ENCODE peak calls at places on chromosomes 1 and 21, in four cellular contexts. One of them, this sample, is unnamed.

GRCh38 chr1:94299627-94300552 is 62.5 kb upstream of the ARHGAP29 start:
- DNase-seq in K562: no peak
- DNase-seq in GM12878: no peak
- DNase-seq in HepG2: peak
- DNase-seq in this sample: no peak

GRCh38 chr21:32921632-32922230 is 104.0 kb upstream of the OLIG2 start:
- DNase-seq in K562: peak
- DNase-seq in GM12878: no peak
- DNase-seq in HepG2: no peak
- DNase-seq in this sample: peak

GRCh38 chr1:230087034-230087721 is 20.1 kb downstream of the GALNT2 start:
- DNase-seq in K562: no peak
- DNase-seq in GM12878: no peak
- DNase-seq in HepG2: no peak
- DNase-seq in this sample: no peak

GRCh38 chr1:56187410-56187809 is 392.0 kb downstream of the PLPP3 start:
- DNase-seq in K562: no peak
- DNase-seq in GM12878: no peak
- DNase-seq in HepG2: no peak
- DNase-seq in this sample: no peak

GRCh38 chr1:77386276-77386675 is 104.5 kb downstream of the AK5 start:
- DNase-seq in K562: no peak
- DNase-seq in GM12878: no peak
- DNase-seq in HepG2: no peak
- DNase-seq in this sample: no peak

GRCh38 chr21:16573581-16573980 is 843.8 kb downstream of the USP25 start:
- DNase-seq in K562: no peak
- DNase-seq in GM12878: no peak
- DNase-seq in HepG2: no peak
- DNase-seq in this sample: no peak

GRCh38 chr1:229365574-229365973 is 22.7 kb upstream of the CCSAP start:
- DNase-seq in K562: no peak
- DNase-seq in GM12878: no peak
- DNase-seq in HepG2: no peak
- DNase-seq in this sample: no peak

GRCh38 chr21:38800924-38801744 is 4.6 kb upstream of the ETS2 start:
- DNase-seq in K562: peak
- DNase-seq in GM12878: no peak
- DNase-seq in HepG2: no peak
- DNase-seq in this sample: no peak

GRCh38 chr1:47680815-47681475 is 243.1 kb downstream of the FOXD2 start:
- DNase-seq in K562: no peak
- DNase-seq in GM12878: no peak
- DNase-seq in HepG2: no peak
- DNase-seq in this sample: no peak

GRCh38 chr1:9075023-9075422 is 5.6 kb upstream of the SLC2A5 start:
- DNase-seq in K562: no peak
- DNase-seq in GM12878: peak
- DNase-seq in HepG2: peak
- DNase-seq in this sample: no peak

GRCh38 chr1:39368045-39368444 is 123.4 kb upstream of the BMP8A start:
- DNase-seq in K562: no peak
- DNase-seq in GM12878: no peak
- DNase-seq in HepG2: no peak
- DNase-seq in this sample: no peak

GRCh38 chr1:226862900-226863299 is 7.5 kb upstream of the PSEN2 start:
- DNase-seq in K562: no peak
- DNase-seq in GM12878: no peak
- DNase-seq in HepG2: no peak
- DNase-seq in this sample: no peak

DNA sequence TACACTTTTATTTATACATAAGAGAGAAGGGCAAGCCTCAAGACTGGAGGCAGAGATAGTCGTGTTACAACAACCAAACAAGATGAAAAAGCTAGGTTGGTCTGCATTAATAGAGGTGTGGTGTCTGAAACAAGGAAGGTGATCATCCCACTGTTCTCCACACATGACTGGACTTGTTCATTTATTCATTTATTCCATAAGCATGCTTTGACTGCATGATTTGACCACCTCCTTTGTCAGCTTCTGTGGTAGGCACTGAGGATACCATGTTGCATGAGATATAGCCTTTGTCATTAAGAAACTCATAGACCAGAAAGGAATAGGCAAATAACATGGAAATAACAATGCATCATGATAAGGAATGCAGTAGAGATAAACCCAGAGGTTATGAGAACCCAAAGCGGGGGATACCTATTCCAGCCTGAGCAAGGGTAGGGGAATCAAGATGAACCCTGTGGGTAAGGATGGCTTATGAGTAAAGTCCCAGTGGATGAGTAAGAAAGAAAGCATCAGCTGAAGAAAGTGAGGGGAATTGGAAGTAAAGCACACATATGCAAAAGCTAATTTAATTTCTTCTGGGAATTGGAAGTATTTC is 173.7 kb upstream of the FGGY start:
- DNase-seq in K562: no peak
- DNase-seq in GM12878: no peak
- DNase-seq in HepG2: no peak
- DNase-seq in this sample: no peak
- TF ChIP-seq FOXK2 in K562: no peak
- TF ChIP-seq FOXK2 in GM12878: no peak
- TF ChIP-seq FOXK2 in HepG2: no peak
- TF ChIP-seq FOXK2 in this sample: no peak

GRCh38 chr1:12468323-12468722 is 149.7 kb downstream of the DHRS3 start:
- DNase-seq in K562: no peak
- DNase-seq in GM12878: no peak
- DNase-seq in HepG2: no peak
- DNase-seq in this sample: no peak
- TF ChIP-seq TARDBP in K562: no peak
- TF ChIP-seq TARDBP in GM12878: no peak
- TF ChIP-seq TARDBP in HepG2: no peak
- TF ChIP-seq TARDBP in this sample: no peak

DNA sequence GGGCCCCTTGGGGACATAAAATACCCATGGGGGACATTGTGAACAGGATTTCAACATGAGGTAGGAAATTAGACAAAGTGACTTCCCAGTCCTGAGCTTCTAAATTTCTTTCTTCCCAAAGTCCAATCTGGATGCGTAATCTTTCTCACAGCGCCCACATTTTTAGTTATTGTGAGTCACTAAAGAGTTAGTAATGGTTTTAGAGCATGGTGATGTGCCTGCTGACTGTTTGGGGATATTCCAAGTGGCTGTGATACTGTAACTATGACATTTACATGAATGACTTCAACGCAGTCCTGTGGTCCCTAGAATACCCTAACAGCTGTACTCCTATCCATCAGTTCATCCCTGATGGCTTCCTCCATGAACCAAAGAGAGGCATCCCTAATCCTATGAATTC is 224.0 kb upstream of the COA6 start:
- DNase-seq in K562: no peak
- DNase-seq in GM12878: no peak
- DNase-seq in HepG2: no peak
- DNase-seq in this sample: no peak
- TF ChIP-seq SP1 in K562: no peak
- TF ChIP-seq SP1 in GM12878: no peak
- TF ChIP-seq SP1 in HepG2: no peak
- TF ChIP-seq SP1 in this sample: no peak

GRCh38 chr1:24641646-24642151 is 1.4 kb upstream of the SRRM1 start:
- DNase-seq in K562: peak
- DNase-seq in GM12878: no peak
- DNase-seq in HepG2: no peak
- DNase-seq in this sample: no peak

GRCh38 chr1:24639881-24640280 is 3.2 kb upstream of the SRRM1 start:
- DNase-seq in K562: no peak
- DNase-seq in GM12878: no peak
- DNase-seq in HepG2: peak
- DNase-seq in this sample: no peak

GRCh38 chr1:24642481-24643361 is at the start of gene SRRM1:
- DNase-seq in K562: peak
- DNase-seq in GM12878: peak
- DNase-seq in HepG2: peak
- DNase-seq in this sample: peak

GRCh38 chr1:24639094-24639493 is 4.0 kb upstream of the SRRM1 start:
- DNase-seq in K562: no peak
- DNase-seq in GM12878: no peak
- DNase-seq in HepG2: no peak
- DNase-seq in this sample: no peak

DNA sequence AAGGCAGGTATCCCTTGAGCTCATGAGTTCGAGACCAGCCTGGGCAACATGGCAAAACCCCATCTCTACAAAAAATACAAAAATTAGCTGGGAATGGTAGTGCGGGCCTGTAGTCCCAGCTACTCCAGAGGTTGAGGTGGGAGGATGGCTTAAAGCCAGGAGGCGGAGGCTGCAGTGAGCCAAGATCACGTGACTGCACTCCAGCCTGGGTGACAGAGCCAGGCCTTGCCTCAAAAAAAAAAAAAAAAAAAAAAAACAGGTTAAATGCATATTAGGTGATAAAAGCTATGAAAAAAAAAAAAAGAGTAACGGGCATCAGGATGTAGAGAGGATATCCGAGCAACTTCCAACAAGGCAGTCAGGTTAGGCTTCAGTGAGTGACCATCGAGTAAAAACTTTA is 2.8 kb upstream of the SRRM1 start:
- DNase-seq in K562: no peak
- DNase-seq in GM12878: no peak
- DNase-seq in HepG2: peak
- DNase-seq in this sample: no peak
- TF ChIP-seq FOXK2 in K562: no peak
- TF ChIP-seq FOXK2 in GM12878: no peak
- TF ChIP-seq FOXK2 in HepG2: no peak
- TF ChIP-seq FOXK2 in this sample: no peak

GRCh38 chr1:87120779-87121178 is 206.3 kb downstream of the HS2ST1 start:
- DNase-seq in K562: peak
- DNase-seq in GM12878: no peak
- DNase-seq in HepG2: no peak
- DNase-seq in this sample: peak

GRCh38 chr1:87115317-87115885 is 201.0 kb downstream of the HS2ST1 start:
- DNase-seq in K562: no peak
- DNase-seq in GM12878: no peak
- DNase-seq in HepG2: no peak
- DNase-seq in this sample: no peak

GRCh38 chr1:87119741-87120140 is 205.3 kb downstream of the HS2ST1 start:
- DNase-seq in K562: no peak
- DNase-seq in GM12878: no peak
- DNase-seq in HepG2: no peak
- DNase-seq in this sample: no peak

GRCh38 chr1:87121732-87122163 is 206.9 kb upstream of the LMO4 start:
- DNase-seq in K562: no peak
- DNase-seq in GM12878: no peak
- DNase-seq in HepG2: no peak
- DNase-seq in this sample: no peak

DNA sequence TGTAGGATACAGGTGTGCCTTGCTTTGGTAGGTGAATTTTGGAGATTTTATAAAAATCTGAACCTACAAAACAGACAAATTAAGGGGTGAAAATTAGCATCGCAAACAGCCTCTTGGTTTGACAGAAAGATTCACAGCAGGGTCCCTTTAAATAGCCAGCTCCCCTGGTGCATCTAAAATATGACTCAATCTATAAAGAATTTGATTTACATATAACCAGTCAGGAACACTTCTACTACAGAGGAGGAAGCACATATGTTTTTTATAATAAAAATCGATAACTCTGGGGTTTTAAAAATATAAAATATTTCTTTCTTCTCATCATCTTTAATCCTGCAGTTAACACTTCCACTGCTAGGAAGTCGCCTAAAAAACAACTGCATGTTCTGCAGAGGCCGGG is 203.3 kb downstream of the HS2ST1 start:
- DNase-seq in K562: no peak
- DNase-seq in GM12878: no peak
- DNase-seq in HepG2: no peak
- DNase-seq in this sample: no peak
- TF ChIP-seq TARDBP in K562: no peak
- TF ChIP-seq TARDBP in GM12878: no peak
- TF ChIP-seq TARDBP in HepG2: no peak
- TF ChIP-seq TARDBP in this sample: no peak

GRCh38 chr1:59022799-59023198 is 239.0 kb upstream of the JUN start:
- DNase-seq in K562: no peak
- DNase-seq in GM12878: no peak
- DNase-seq in HepG2: no peak
- DNase-seq in this sample: no peak
- TF ChIP-seq SP1 in K562: no peak
- TF ChIP-seq SP1 in GM12878: no peak
- TF ChIP-seq SP1 in HepG2: no peak
- TF ChIP-seq SP1 in this sample: no peak

This sample was measured in HEK293T.